ENCODE peak calls at places on chromosomes 16 and 17, in four cellular contexts. I is GM12878, M is SK-N-SH, N is K562. K is an unnamed sample.

GRCh38 chr16:89892055-89892630 is 18.8 kb downstream of the TCF25 start:
- DNase-seq in I (no peak), M (no peak), N (no peak), K (no peak)

GRCh38 chr16:28839004-28839639 is 7.0 kb downstream of the TUFM start:
- DNase-seq in I (no peak), M (no peak), N (no peak), K (no peak)

GRCh38 chr16:23902223-23903000 is 66.6 kb downstream of the PRKCB start:
- DNase-seq in I (no peak), M (no peak), N (no peak), K (no peak)

GRCh38 chr17:65856865-65857264 is 295.4 kb upstream of the AXIN2 start:
- DNase-seq in I (no peak), M (no peak), N (no peak), K (no peak)

GRCh38 chr16:81094771-81095251 is 1.4 kb downstream of the GCSH start:
- DNase-seq in I (no peak), M (no peak), N (no peak), K (no peak)

GRCh38 chr17:29141484-29141835 is 38.7 kb downstream of the MYO18A start:
- DNase-seq in I (no peak), M (no peak), N (no peak), K (no peak)

GRCh38 chr17:39676198-39676819 is 8.1 kb downstream of the PNMT start:
- DNase-seq in I (peak; percentile 13), M (no peak), N (peak; percentile 67), K (no peak)

GRCh38 chr16:48076455-48077012 is 79.3 kb downstream of the ABCC12 start:
- DNase-seq in I (no peak), M (no peak), N (no peak), K (peak; percentile 93)

GRCh38 chr17:5971969-5972368 is 98.2 kb upstream of the WSCD1 start:
- DNase-seq in I (no peak), M (no peak), N (no peak), K (peak; percentile 29)

GRCh38 chr16:80997964-80998620 is 8.6 kb downstream of the CMC2 start:
- DNase-seq in I (no peak), M (no peak), N (no peak), K (no peak)

GRCh38 chr17:30304778-30305177 is 13.0 kb upstream of the BLMH start:
- DNase-seq in I (no peak), M (no peak), N (no peak), K (no peak)

GRCh38 chr17:34361478-34362061 is 1.5 kb downstream of the CCL1 start:
- DNase-seq in I (no peak), M (peak; percentile 82), N (peak; percentile 85), K (peak; percentile 78)

GRCh38 chr17:63534816-63535455 is 11.8 kb downstream of the KCNH6 start:
- DNase-seq in I (no peak), M (peak; percentile 15), N (no peak), K (no peak)

GRCh38 chr16:796296-797119 is 4.0 kb downstream of the GNG13 start:
- DNase-seq in I (no peak), M (no peak), N (no peak), K (no peak)

GRCh38 chr17:7018331-7018964 is 4.4 kb upstream of the BCL6B start:
- DNase-seq in I (no peak), M (no peak), N (no peak), K (no peak)

GRCh38 chr16:354286-354881 is 1.9 kb upstream of the AXIN1 start:
- DNase-seq in I (no peak), M (no peak), N (no peak), K (no peak)

GRCh38 chr17:50393700-50394099 is 3.6 kb downstream of the LRRC59 start:
- DNase-seq in I (no peak), M (no peak), N (no peak), K (no peak)

GRCh38 chr16:11484691-11485258 is 101.9 kb downstream of the LITAF start:
- DNase-seq in I (no peak), M (no peak), N (no peak), K (no peak)

GRCh38 chr16:69404275-69404805 is 18.5 kb upstream of the TERF2 start:
- DNase-seq in I (no peak), M (no peak), N (peak; percentile 58), K (peak; percentile 94)

GRCh38 chr17:40622509-40622928 is 25.1 kb downstream of the SMARCE1 start:
- DNase-seq in I (no peak), M (no peak), N (no peak), K (no peak)

GRCh38 chr17:14015286-14015685 is 54.0 kb upstream of the COX10 start:
- DNase-seq in I (no peak), M (no peak), N (no peak), K (no peak)

GRCh38 chr17:47812146-47812920 is 9.3 kb downstream of the OSBPL7 start:
- DNase-seq in I (no peak), M (peak; percentile 17), N (no peak), K (no peak)

GRCh38 chr17:72351884-72352346 is 231.1 kb downstream of the SOX9 start:
- DNase-seq in I (no peak), M (peak; percentile 50), N (no peak), K (no peak)

GRCh38 chr17:42075789-42076188 is 22.5 kb downstream of the ZNF385C start:
- DNase-seq in I (no peak), M (no peak), N (no peak), K (peak; percentile 64)

GRCh38 chr16:25140459-25140858 is 28.9 kb downstream of the LCMT1 start:
- DNase-seq in I (no peak), M (no peak), N (no peak), K (no peak)

GRCh38 chr17:71033336-71033735 is 864.0 kb downstream of the KCNJ2 start:
- DNase-seq in I (no peak), M (no peak), N (no peak), K (no peak)

GRCh38 chr17:62652251-62653001 is 25.0 kb downstream of the MRC2 start:
- DNase-seq in I (no peak), M (peak; percentile 88), N (no peak), K (no peak)

GRCh38 chr17:40112718-40113109 is 9.1 kb upstream of the MSL1 start:
- DNase-seq in I (no peak), M (no peak), N (no peak), K (no peak)

GRCh38 chr17:35972535-35972934 is 8.8 kb downstream of the CCL16 start:
- DNase-seq in I (no peak), M (no peak), N (no peak), K (peak; percentile 37)

GRCh38 chr17:35972066-35972465 is 9.2 kb downstream of the CCL16 start:
- DNase-seq in I (no peak), M (no peak), N (no peak), K (peak; percentile 40)

GRCh38 chr17:35969558-35970442 is 11.5 kb downstream of the CCL16 start:
- DNase-seq in I (peak; percentile 45), M (peak; percentile 60), N (peak; percentile 69), K (peak; percentile 82)

GRCh38 chr17:35972945-35973332 is 8.4 kb downstream of the CCL16 start:
- DNase-seq in I (no peak), M (no peak), N (no peak), K (peak; percentile 92)

GRCh38 chr17:35973333-35974260 is 7.7 kb downstream of the CCL16 start:
- DNase-seq in I (no peak), M (no peak), N (no peak), K (peak; percentile 99)
- TF ChIP-seq MXI1 in I (no peak), M (no peak), N (no peak), K (peak; percentile 66)

GRCh38 chr16:46618516-46618915 is 2.7 kb downstream of the SHCBP1 start:
- DNase-seq in I (no peak), M (no peak), N (no peak), K (no peak)
- TF ChIP-seq POLR2AphosphoS5 in I (no peak), M (no peak), N (no peak), K (no peak)

GRCh38 chr16:66711581-66711980 is 15.0 kb upstream of the CMTM4 start:
- DNase-seq in I (no peak), M (no peak), N (no peak), K (no peak)
- TF ChIP-seq MXI1 in I (no peak), M (no peak), N (no peak), K (no peak)

DNA sequence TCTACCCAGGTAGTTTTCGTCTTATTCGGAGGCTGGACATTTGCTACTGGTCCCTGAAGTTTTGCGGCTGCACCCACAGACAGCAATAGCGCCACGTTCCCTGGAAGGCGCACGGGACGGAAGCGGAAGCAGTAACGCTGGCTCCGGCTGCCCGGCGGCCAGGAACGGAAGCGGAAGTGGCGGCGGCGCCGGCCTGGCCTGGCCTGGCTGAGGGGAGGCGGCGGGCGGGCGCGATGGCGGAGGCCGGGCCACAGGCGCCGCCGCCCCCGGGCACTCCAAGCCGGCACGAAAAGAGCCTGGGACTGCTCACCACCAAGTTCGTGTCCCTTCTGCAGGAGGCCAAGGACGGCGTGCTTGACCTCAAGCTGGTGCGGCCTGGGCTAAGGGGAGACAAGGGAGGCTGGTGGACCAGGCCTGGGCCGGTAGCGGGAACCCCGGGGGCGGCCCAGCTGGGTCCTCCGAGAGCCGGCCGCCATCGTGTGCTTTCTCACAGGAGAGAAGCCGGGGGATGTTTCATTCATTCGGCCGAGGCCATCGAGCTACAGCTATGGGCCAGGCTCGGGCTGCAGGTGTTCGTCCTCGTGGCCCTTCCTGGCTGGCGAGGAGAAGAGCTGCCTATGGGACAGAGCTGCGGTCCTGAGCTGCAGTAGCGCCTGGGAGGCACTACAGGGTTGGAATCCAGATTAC is at the start of gene E2F4:
- DNase-seq in I (peak; percentile 66), M (peak; percentile 97), N (peak; percentile 88), K (peak; percentile 88)
- TF ChIP-seq POLR2AphosphoS5 in I (peak; percentile 70), M (peak; percentile 44), N (peak; percentile 55), K (peak; percentile 55)